ENCODE peak calls at places on chromosomes 1 and 21, in ten cellular contexts. F, B, P, C, X, T, U, L, G and R are unnamed samples.

GRCh38 chr1:160821627-160822026 is 25.7 kb downstream of the LY9 start:
- DNase-seq in T (peak), F (no peak), X (no peak), G (no peak), L (no peak), P (no peak), B (no peak), U (no peak), C (no peak), R (no peak)

GRCh38 chr1:227761621-227762230 is 26.5 kb downstream of the SNAP47 start:
- DNase-seq in T (no peak), P (no peak), U (peak), L (no peak), C (no peak), F (no peak), G (no peak), B (no peak), X (no peak), R (no peak)

GRCh38 chr1:3616861-3617260 is 5.6 kb upstream of the MEGF6 start:
- DNase-seq in F (no peak), X (no peak), C (no peak), P (no peak), T (no peak), B (no peak), G (no peak), L (no peak), U (no peak), R (no peak)

GRCh38 chr1:47598357-47598756 is 160.5 kb downstream of the FOXD2 start:
- DNase-seq in L (no peak), X (no peak), T (no peak), C (no peak), P (no peak), G (no peak), F (no peak), B (no peak), U (no peak), R (no peak)

GRCh38 chr1:78543941-78544630 is 53.3 kb downstream of the PTGFR start:
- DNase-seq in G (no peak), C (no peak), T (no peak), L (no peak), F (peak), X (no peak), B (no peak), P (no peak), U (no peak), R (no peak)

GRCh38 chr1:226651732-226652105 is 87.4 kb downstream of the ITPKB start:
- DNase-seq in B (no peak), F (no peak), C (peak), L (no peak), G (no peak), U (no peak), T (no peak), X (no peak), P (no peak), R (no peak)

GRCh38 chr1:157992031-157992568 is 1.3 kb upstream of the KIRREL1 start:
- DNase-seq in P (peak), C (no peak), U (peak), G (peak), T (peak), X (peak), F (no peak), L (peak), B (peak), R (peak)

GRCh38 chr1:62218603-62219002 is 24.0 kb downstream of the L1TD1 start:
- DNase-seq in T (no peak), B (no peak), G (no peak), U (no peak), L (no peak), P (no peak), F (no peak), X (no peak), C (no peak), R (no peak)

GRCh38 chr1:118122234-118123004 is 62.6 kb downstream of the SPAG17 start:
- DNase-seq in B (no peak), P (no peak), U (no peak), G (no peak), C (no peak), L (peak), X (no peak), T (peak), F (no peak), R (no peak)

GRCh38 chr1:85850238-85850637 is 142.0 kb upstream of the ZNHIT6 start:
- DNase-seq in U (no peak), G (no peak), T (peak), X (no peak), F (peak), P (no peak), B (no peak), C (no peak), L (no peak), R (no peak)

GRCh38 chr1:182635871-182636270 is 31.7 kb upstream of the RGS16 start:
- DNase-seq in T (no peak), F (no peak), L (no peak), B (no peak), P (no peak), X (no peak), C (no peak), U (no peak), G (no peak), R (no peak)

GRCh38 chr1:16617101-16617727 is 3.9 kb upstream of the NBPF1 start:
- DNase-seq in U (no peak), P (no peak), B (no peak), T (no peak), X (no peak), F (no peak), C (peak), L (no peak), G (no peak), R (peak)

GRCh38 chr1:2820731-2821372 is 19.4 kb upstream of the TTC34 start:
- DNase-seq in X (no peak), T (no peak), L (no peak), C (peak), P (no peak), U (no peak), F (no peak), B (no peak), G (no peak), R (no peak)

GRCh38 chr21:32182449-32182848 is 96.4 kb downstream of the MIS18A start:
- DNase-seq in C (no peak), L (no peak), G (no peak), B (no peak), X (no peak), U (no peak), F (no peak), P (no peak), T (no peak), R (no peak)

GRCh38 chr1:225847610-225848009 is 34.6 kb downstream of the TMEM63A start:
- DNase-seq in L (no peak), U (no peak), P (no peak), F (no peak), G (no peak), T (no peak), X (peak), C (peak), B (no peak), R (no peak)

GRCh38 chr1:8252266-8252951 is 65.5 kb upstream of the SLC45A1 start:
- DNase-seq in U (no peak), C (no peak), G (no peak), B (no peak), X (no peak), P (peak), T (no peak), L (no peak), F (no peak), R (no peak)

GRCh38 chr1:32801096-32801713 is 16.0 kb downstream of the YARS1 start:
- DNase-seq in X (no peak), B (no peak), U (no peak), G (no peak), C (no peak), P (no peak), F (no peak), L (no peak), T (peak), R (no peak)

GRCh38 chr1:33670567-33670966 is 193.3 kb upstream of the HMGB4 start:
- DNase-seq in C (no peak), B (no peak), X (no peak), L (no peak), F (no peak), T (no peak), P (no peak), G (no peak), U (no peak), R (no peak)

GRCh38 chr21:27722095-27722494 is 755.2 kb upstream of the ADAMTS5 start:
- DNase-seq in T (no peak), L (no peak), F (no peak), G (no peak), C (no peak), X (no peak), P (no peak), B (no peak), U (no peak), R (no peak)